ENCODE peak calls at places on chromosomes 11 and 22, in seven cellular contexts. One of them, this sample, is unnamed.

GRCh38 chr11:980438-981365 is 55.0 kb downstream of the AP2A2 start:
- DNase-seq in hippocampal formation: no peak
- DNase-seq in AG04450: no peak
- DNase-seq in HEK293T: no peak
- DNase-seq in iPS-NIHi11: no peak
- DNase-seq in AG10803: peak; percentile 7
- DNase-seq in T-helper 1 cell: no peak
- DNase-seq in this sample: no peak

GRCh38 chr11:18527512-18527911 is 770 bp upstream of the TSG101 start:
- DNase-seq in HEK293T: peak; percentile 7
- DNase-seq in AG10803: peak; percentile 31
- DNase-seq in hippocampal formation: no peak
- DNase-seq in iPS-NIHi11: peak; percentile 5
- DNase-seq in T-helper 1 cell: no peak
- DNase-seq in AG04450: no peak
- DNase-seq in this sample: peak; percentile 40

GRCh38 chr11:124586247-124586860 is 16.6 kb downstream of the OR8A1 start:
- DNase-seq in AG10803: peak; percentile 61
- DNase-seq in iPS-NIHi11: peak; percentile 35
- DNase-seq in AG04450: peak; percentile 23
- DNase-seq in T-helper 1 cell: no peak
- DNase-seq in hippocampal formation: peak; percentile 8
- DNase-seq in HEK293T: peak; percentile 54
- DNase-seq in this sample: peak; percentile 19

GRCh38 chr11:61460474-61460881 is 30.6 kb downstream of the SDHAF2 start:
- DNase-seq in AG04450: no peak
- DNase-seq in HEK293T: no peak
- DNase-seq in T-helper 1 cell: no peak
- DNase-seq in AG10803: peak; percentile 83
- DNase-seq in hippocampal formation: no peak
- DNase-seq in iPS-NIHi11: no peak
- DNase-seq in this sample: no peak

GRCh38 chr11:94933225-94934130 is 39.9 kb downstream of the CWC15 start:
- DNase-seq in AG04450: peak; percentile 92
- DNase-seq in hippocampal formation: no peak
- DNase-seq in iPS-NIHi11: no peak
- DNase-seq in AG10803: peak; percentile 98
- DNase-seq in T-helper 1 cell: no peak
- DNase-seq in HEK293T: no peak
- DNase-seq in this sample: no peak

GRCh38 chr11:68140496-68141246 is 19.5 kb upstream of the CHKA start:
- DNase-seq in T-helper 1 cell: no peak
- DNase-seq in iPS-NIHi11: no peak
- DNase-seq in HEK293T: no peak
- DNase-seq in AG04450: no peak
- DNase-seq in hippocampal formation: no peak
- DNase-seq in AG10803: no peak
- DNase-seq in this sample: no peak

GRCh38 chr22:30327864-30328345 is 1.2 kb upstream of the TBC1D10A start:
- DNase-seq in AG10803: no peak
- DNase-seq in HEK293T: peak; percentile 47
- DNase-seq in T-helper 1 cell: no peak
- DNase-seq in hippocampal formation: no peak
- DNase-seq in AG04450: no peak
- DNase-seq in iPS-NIHi11: peak; percentile 58
- DNase-seq in this sample: no peak

GRCh38 chr11:62644220-62644619 is 2.2 kb downstream of the GANAB start:
- DNase-seq in hippocampal formation: no peak
- DNase-seq in HEK293T: no peak
- DNase-seq in T-helper 1 cell: no peak
- DNase-seq in AG04450: no peak
- DNase-seq in AG10803: no peak
- DNase-seq in iPS-NIHi11: no peak
- DNase-seq in this sample: no peak

GRCh38 chr11:83648610-83649467 is 362.7 kb upstream of the CCDC90B start:
- DNase-seq in HEK293T: no peak
- DNase-seq in AG04450: no peak
- DNase-seq in AG10803: no peak
- DNase-seq in T-helper 1 cell: no peak
- DNase-seq in hippocampal formation: no peak
- DNase-seq in iPS-NIHi11: no peak
- DNase-seq in this sample: no peak

GRCh38 chr22:38236786-38237185 is 35.0 kb downstream of the MAFF start:
- DNase-seq in AG10803: no peak
- DNase-seq in T-helper 1 cell: no peak
- DNase-seq in HEK293T: no peak
- DNase-seq in hippocampal formation: no peak
- DNase-seq in iPS-NIHi11: peak; percentile 44
- DNase-seq in AG04450: no peak
- DNase-seq in this sample: no peak

GRCh38 chr11:2677127-2677526 is 22.7 kb downstream of the KCNQ1OT1 start:
- DNase-seq in hippocampal formation: no peak
- DNase-seq in AG10803: no peak
- DNase-seq in iPS-NIHi11: no peak
- DNase-seq in AG04450: no peak
- DNase-seq in HEK293T: no peak
- DNase-seq in T-helper 1 cell: no peak
- DNase-seq in this sample: no peak

GRCh38 chr11:96151501-96151900 is 191.5 kb downstream of the MAML2 start:
- DNase-seq in AG04450: no peak
- DNase-seq in AG10803: peak; percentile 53
- DNase-seq in iPS-NIHi11: no peak
- DNase-seq in hippocampal formation: no peak
- DNase-seq in T-helper 1 cell: no peak
- DNase-seq in HEK293T: no peak
- DNase-seq in this sample: no peak

GRCh38 chr11:35145249-35145648 is 6.3 kb downstream of the CD44 start:
- DNase-seq in iPS-NIHi11: no peak
- DNase-seq in AG04450: no peak
- DNase-seq in T-helper 1 cell: no peak
- DNase-seq in HEK293T: no peak
- DNase-seq in AG10803: peak; percentile 88
- DNase-seq in hippocampal formation: no peak
- DNase-seq in this sample: no peak

GRCh38 chr11:10678106-10678505 is 15.4 kb downstream of the IRAG1 start:
- DNase-seq in AG04450: no peak
- DNase-seq in iPS-NIHi11: no peak
- DNase-seq in T-helper 1 cell: no peak
- DNase-seq in HEK293T: no peak
- DNase-seq in hippocampal formation: no peak
- DNase-seq in AG10803: no peak
- DNase-seq in this sample: no peak

GRCh38 chr11:13278620-13279486 is 1.3 kb downstream of the BMAL1 start:
- DNase-seq in T-helper 1 cell: no peak
- DNase-seq in HEK293T: no peak
- DNase-seq in AG10803: no peak
- DNase-seq in hippocampal formation: no peak
- DNase-seq in iPS-NIHi11: peak; percentile 23
- DNase-seq in AG04450: no peak
- DNase-seq in this sample: no peak

GRCh38 chr11:77129841-77130756 is 2.1 kb downstream of the MYO7A start:
- DNase-seq in AG04450: no peak
- DNase-seq in T-helper 1 cell: no peak
- DNase-seq in AG10803: no peak
- DNase-seq in hippocampal formation: no peak
- DNase-seq in iPS-NIHi11: no peak
- DNase-seq in HEK293T: no peak
- DNase-seq in this sample: no peak